ENCODE peak calls at places on chromosome 19, in six cellular contexts. U is astrocyte, N is uterus, P is SK-N-SH, O is BJ, Z is epithelial cell of proximal tubule. E is an unnamed sample.
A peak's percentile ranks its signal among the peaks of the same experiment; 100 is the strongest.

GRCh38 chr19:49803529-49803856 is 9.6 kb downstream of the FUZ start:
- DNase-seq in U (no peak), N (no peak), P (no peak), O (no peak), Z (no peak), E (no peak)

GRCh38 chr19:47228168-47228936 is 2.6 kb downstream of the BBC3 start:
- DNase-seq in U (no peak), N (peak; percentile 65), P (peak; percentile 66), O (no peak), Z (no peak), E (peak; percentile 51)

GRCh38 chr19:33292595-33293254 is 9.6 kb downstream of the CEBPA start:
- DNase-seq in U (no peak), N (no peak), P (no peak), O (no peak), Z (no peak), E (peak; percentile 81)

GRCh38 chr19:39166571-39167391 is 30.0 kb upstream of the NCCRP1 start:
- DNase-seq in U (no peak), N (peak; percentile 78), P (peak; percentile 92), O (no peak), Z (no peak), E (peak; percentile 92)

GRCh38 chr19:47035127-47035494 is 13.3 kb downstream of the TMEM160 start:
- DNase-seq in U (no peak), N (no peak), P (peak; percentile 38), O (no peak), Z (no peak), E (peak; percentile 45)

GRCh38 chr19:32421589-32422361 is 16.2 kb downstream of the DPY19L3 start:
- DNase-seq in U (no peak), N (no peak), P (no peak), O (no peak), Z (no peak), E (no peak)

GRCh38 chr19:46890423-46891170 is 29.8 kb downstream of the ARHGAP35 start:
- DNase-seq in U (peak; percentile 84), N (no peak), P (no peak), O (peak; percentile 97), Z (peak; percentile 71), E (peak; percentile 45)

GRCh38 chr19:4139614-4140236 is 13.7 kb upstream of the CREB3L3 start:
- DNase-seq in U (no peak), N (peak; percentile 68), P (peak; percentile 82), O (no peak), Z (no peak), E (peak; percentile 97)

GRCh38 chr19:16898306-16899015 is 9.7 kb downstream of the F2RL3 start:
- DNase-seq in U (no peak), N (no peak), P (no peak), O (no peak), Z (no peak), E (no peak)
- H3K4me3 ChIP-seq in U (no peak overlapping the region), N (no peak overlapping the region), P (no peak overlapping the region), O (no peak overlapping the region), Z (no peak overlapping the region), E (no peak overlapping the region)

GRCh38 chr19:54462713-54463530 is 656 bp downstream of the LENG9 start:
- DNase-seq in U (no peak), N (peak; percentile 55), P (peak; percentile 57), O (no peak), Z (no peak), E (peak; percentile 74)
- TF ChIP-seq CTCF in U (no peak), N (no peak), P (no peak), O (peak; percentile 44), Z (no peak), E (no peak)

GRCh38 chr19:34316247-34316646 is 48.7 kb upstream of the GPI start:
- DNase-seq in U (no peak), N (no peak), P (no peak), O (no peak), Z (no peak), E (no peak)

GRCh38 chr19:34310494-34310981 is 54.5 kb upstream of the GPI start:
- DNase-seq in U (no peak), N (no peak), P (no peak), O (no peak), Z (no peak), E (peak; percentile 68)

GRCh38 chr19:34314437-34315313 is 50.3 kb upstream of the GPI start:
- DNase-seq in U (no peak), N (no peak), P (no peak), O (no peak), Z (no peak), E (no peak)

GRCh38 chr19:34316741-34317241 is 48.2 kb upstream of the GPI start:
- DNase-seq in U (peak; percentile 40), N (no peak), P (no peak), O (no peak), Z (no peak), E (no peak)

DNA sequence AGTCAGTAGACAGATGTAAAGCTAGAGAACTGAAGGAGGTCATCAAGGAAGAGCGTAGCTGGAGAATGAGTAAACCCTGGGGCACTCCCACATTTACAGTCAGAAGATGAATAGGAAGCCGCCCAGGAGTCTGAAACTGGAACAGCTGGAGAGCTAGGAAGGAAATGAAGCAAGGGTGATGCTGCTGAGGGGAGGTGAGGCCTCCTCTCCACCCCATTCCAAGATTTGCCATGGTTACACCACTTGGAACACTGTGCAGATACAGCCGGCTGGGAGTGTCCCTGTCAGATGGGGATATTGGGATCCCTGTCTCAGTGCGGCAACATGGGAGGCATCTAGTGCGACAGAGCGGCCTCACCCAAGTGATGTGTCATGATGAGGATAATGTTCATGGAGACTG is 51.8 kb upstream of the GPI start:
- DNase-seq in U (peak; percentile 80), N (no peak), P (no peak), O (no peak), Z (no peak), E (peak; percentile 72)
- H3K4me3 ChIP-seq in U (no peak overlapping the region), N (no peak overlapping the region), P (no peak overlapping the region), O (no peak overlapping the region), Z (no peak overlapping the region), E (no peak overlapping the region)

DNA sequence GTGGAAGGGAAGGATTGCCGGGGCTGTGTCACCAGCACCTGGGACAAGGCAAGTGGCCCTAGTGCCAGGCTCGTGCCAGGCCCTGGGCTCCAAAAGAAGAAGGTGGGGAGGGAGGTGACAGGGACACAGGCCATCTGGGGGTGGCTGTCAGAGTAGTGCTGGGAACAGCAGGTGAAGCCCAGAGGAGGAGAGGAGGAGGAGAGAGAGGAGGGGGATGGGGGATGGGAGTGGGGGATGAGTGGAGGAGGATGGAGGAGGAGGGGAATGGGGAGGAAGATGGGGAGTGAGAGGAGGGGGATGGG is 18.7 kb downstream of the LSM4 start:
- DNase-seq in U (no peak), N (no peak), P (no peak), O (no peak), Z (no peak), E (no peak)
- TF ChIP-seq CTCF in U (no peak), N (no peak), P (no peak), O (no peak), Z (no peak), E (no peak)

E was measured in colonic mucosa.